ENCODE peak calls at places on chromosome 22, in ten cellular contexts. S, H, T, G, V, E, F, R, A and B are unnamed samples.

GRCh38 chr22:22037740-22038139 is 55.2 kb upstream of the TOP3B start:
- DNase-seq in S (peak; percentile 9), H (no peak), T (no peak), G (no peak), V (no peak), E (no peak), F (no peak), R (no peak), A (no peak), B (no peak)

GRCh38 chr22:29820941-29821789 is 16.9 kb downstream of the ASCC2 start:
- DNase-seq in S (peak; percentile 80), H (peak; percentile 79), T (peak; percentile 86), G (peak; percentile 80), V (peak; percentile 60), E (no peak), F (no peak), R (no peak), A (no peak), B (peak; percentile 98)

GRCh38 chr22:33889748-33890147 is 30.5 kb downstream of the LARGE1 start:
- DNase-seq in S (no peak), H (no peak), T (no peak), G (no peak), V (no peak), E (no peak), F (no peak), R (no peak), A (no peak), B (no peak)

GRCh38 chr22:45268958-45269844 is 15.5 kb upstream of the UPK3A start:
- DNase-seq in S (peak; percentile 47), H (no peak), T (peak; percentile 80), G (peak; percentile 55), V (peak; percentile 78), E (peak; percentile 66), F (peak; percentile 45), R (peak; percentile 90), A (peak; percentile 84), B (no peak)

GRCh38 chr22:24965822-24966626 is 13.5 kb downstream of the KIAA1671 start:
- DNase-seq in S (no peak), H (no peak), T (no peak), G (no peak), V (no peak), E (no peak), F (no peak), R (no peak), A (no peak), B (no peak)

GRCh38 chr22:48724899-48725298 is 1102.8 kb downstream of the BRD1 start:
- DNase-seq in S (no peak), H (no peak), T (no peak), G (no peak), V (no peak), E (no peak), F (no peak), R (no peak), A (no peak), B (no peak)

GRCh38 chr22:22030493-22031182 is 48.1 kb upstream of the TOP3B start:
- DNase-seq in S (no peak), H (no peak), T (no peak), G (no peak), V (peak; percentile 51), E (no peak), F (no peak), R (no peak), A (no peak), B (no peak)

GRCh38 chr22:49142281-49142680 is 685.4 kb downstream of the BRD1 start:
- DNase-seq in S (no peak), H (no peak), T (no peak), G (no peak), V (no peak), E (no peak), F (no peak), R (no peak), A (no peak), B (no peak)

GRCh38 chr22:39148727-39149535 is 3.5 kb downstream of the CBX7 start:
- DNase-seq in S (no peak), H (no peak), T (no peak), G (no peak), V (no peak), E (peak; percentile 61), F (no peak), R (peak; percentile 44), A (peak; percentile 67), B (no peak)

GRCh38 chr22:38228873-38229740 is 27.3 kb downstream of the MAFF start:
- DNase-seq in S (peak; percentile 85), H (no peak), T (no peak), G (peak; percentile 72), V (no peak), E (no peak), F (no peak), R (no peak), A (no peak), B (no peak)